ENCODE peak calls at places on chromosome 19, in eight cellular contexts. J, O, G, K, B, N, C and Y are unnamed samples.

GRCh38 chr19:53196777-53197396 is 3.7 kb upstream of the ZNF665 start:
- DNase-seq in B (peak; percentile 91), K (peak; percentile 90), N (peak; percentile 86), O (peak; percentile 93), J (peak; percentile 96), C (peak; percentile 99), G (peak; percentile 86), Y (peak; percentile 94)

GRCh38 chr19:48881741-48882657 is 9.8 kb downstream of the PPP1R15A start:
- DNase-seq in K (no peak), G (no peak), C (no peak), N (no peak), J (peak; percentile 23), O (no peak), B (no peak), Y (peak; percentile 40)

GRCh38 chr19:52048604-52049493 is at the start of gene ZNF432:
- DNase-seq in B (peak; percentile 96), N (peak; percentile 78), K (peak; percentile 91), G (peak; percentile 91), J (peak; percentile 97), O (peak; percentile 96), C (peak; percentile 92), Y (peak; percentile 90)

GRCh38 chr19:33320636-33321035 is 18.3 kb upstream of the CEBPA start:
- DNase-seq in K (no peak), J (no peak), G (no peak), C (no peak), O (no peak), B (no peak), N (no peak), Y (no peak)

GRCh38 chr19:6475321-6476108 is 6.1 kb downstream of the DENND1C start:
- DNase-seq in G (no peak), O (no peak), K (no peak), J (no peak), N (no peak), B (no peak), C (no peak), Y (no peak)

GRCh38 chr19:29524201-29524911 is 1.4 kb upstream of the VSTM2B start:
- DNase-seq in O (no peak), B (no peak), N (no peak), J (no peak), G (no peak), K (no peak), C (no peak), Y (no peak)

GRCh38 chr19:4007836-4008539 is 452 bp downstream of the PIAS4 start:
- DNase-seq in K (no peak), C (no peak), O (no peak), B (no peak), N (no peak), G (no peak), J (peak; percentile 30), Y (no peak)

GRCh38 chr19:2503521-2504109 is 27.7 kb downstream of the GADD45B start:
- DNase-seq in K (peak; percentile 75), C (no peak), J (peak; percentile 71), B (peak; percentile 60), O (peak; percentile 87), N (no peak), G (peak; percentile 78), Y (peak; percentile 74)

GRCh38 chr19:1510807-1511206 is 2.0 kb downstream of the ADAMTSL5 start:
- DNase-seq in N (no peak), K (no peak), B (no peak), G (no peak), O (no peak), J (no peak), C (no peak), Y (no peak)

GRCh38 chr19:7870571-7871279 is 3.5 kb downstream of the PRR36 start:
- DNase-seq in G (no peak), J (peak; percentile 47), C (peak; percentile 81), K (no peak), B (peak; percentile 36), N (no peak), O (peak; percentile 51), Y (peak; percentile 76)

GRCh38 chr19:58252102-58252685 is 23.5 kb downstream of the ZNF544 start:
- DNase-seq in K (no peak), N (no peak), O (peak; percentile 18), J (no peak), C (no peak), G (no peak), B (no peak), Y (no peak)

GRCh38 chr19:19550454-19550842 is 12.4 kb downstream of the CILP2 start:
- DNase-seq in G (peak; percentile 52), B (peak; percentile 38), C (peak; percentile 10), O (no peak), J (peak; percentile 53), K (no peak), N (no peak), Y (no peak)

GRCh38 chr19:18254546-18255500 is 19.4 kb downstream of the IQCN start:
- DNase-seq in N (no peak), B (no peak), K (no peak), J (no peak), O (peak; percentile 5), G (no peak), C (no peak), Y (no peak)

GRCh38 chr19:45682117-45682516 is 9.6 kb downstream of the SNRPD2 start:
- DNase-seq in J (no peak), B (no peak), N (no peak), G (no peak), K (no peak), O (no peak), C (no peak), Y (no peak)

GRCh38 chr19:46435009-46435408 is 6.3 kb upstream of the PNMA8C start:
- DNase-seq in G (no peak), O (no peak), B (no peak), C (no peak), N (no peak), J (no peak), K (no peak), Y (no peak)

GRCh38 chr19:29525901-29526729 is at the start of gene VSTM2B:
- DNase-seq in K (no peak), J (no peak), N (no peak), B (no peak), O (no peak), G (no peak), C (no peak), Y (no peak)

GRCh38 chr19:46515879-46516350 is 20.2 kb upstream of the PNMA8B start:
- DNase-seq in N (no peak), G (peak; percentile 33), B (peak; percentile 59), K (peak; percentile 26), J (peak; percentile 67), O (peak; percentile 61), C (no peak), Y (peak; percentile 54)

GRCh38 chr19:43527860-43528622 is 1.0 kb upstream of the ETHE1 start:
- DNase-seq in N (no peak), G (no peak), J (no peak), C (no peak), B (no peak), K (no peak), O (peak; percentile 34), Y (peak; percentile 37)

GRCh38 chr19:18304496-18305312 is 18.2 kb downstream of the LSM4 start:
- DNase-seq in K (peak; percentile 80), B (peak; percentile 78), O (peak; percentile 75), J (peak; percentile 80), G (peak; percentile 83), N (peak; percentile 83), C (peak; percentile 90), Y (peak; percentile 55)

GRCh38 chr19:31111741-31112140 is 237.5 kb downstream of the TSHZ3 start:
- DNase-seq in B (no peak), O (no peak), C (no peak), J (no peak), K (no peak), N (no peak), G (no peak), Y (no peak)

GRCh38 chr19:7792286-7792685 is 29.2 kb downstream of the CLEC4M start:
- DNase-seq in G (peak; percentile 51), N (no peak), C (no peak), B (peak; percentile 18), K (peak; percentile 5), J (peak; percentile 23), O (no peak), Y (peak; percentile 33)

GRCh38 chr19:52670046-52670445 is 31.9 kb upstream of the ZNF83 start:
- DNase-seq in C (no peak), G (no peak), O (no peak), K (no peak), N (no peak), B (no peak), J (no peak), Y (peak; percentile 98)

GRCh38 chr19:11405846-11406643 is 13.1 kb downstream of the RGL3 start:
- DNase-seq in B (peak; percentile 56), N (no peak), G (no peak), K (no peak), J (no peak), C (peak; percentile 56), O (no peak), Y (no peak)
- TF ChIP-seq CTCF in B (peak; percentile 41), N (no peak), G (no peak), K (peak; percentile 50), J (peak; percentile 49), C (peak; percentile 52), O (peak; percentile 26), Y (peak; percentile 24)

GRCh38 chr19:16751701-16752100 is 32.1 kb downstream of the NWD1 start:
- DNase-seq in K (no peak), O (no peak), C (no peak), B (no peak), J (no peak), N (no peak), G (no peak), Y (no peak)

GRCh38 chr19:16749326-16749725 is 29.7 kb downstream of the NWD1 start:
- DNase-seq in N (no peak), B (no peak), G (no peak), C (no peak), O (no peak), J (no peak), K (no peak), Y (no peak)

GRCh38 chr19:16754207-16754806 is 34.7 kb downstream of the NWD1 start:
- DNase-seq in K (no peak), G (no peak), J (no peak), O (no peak), C (no peak), B (no peak), N (no peak), Y (no peak)

DNA sequence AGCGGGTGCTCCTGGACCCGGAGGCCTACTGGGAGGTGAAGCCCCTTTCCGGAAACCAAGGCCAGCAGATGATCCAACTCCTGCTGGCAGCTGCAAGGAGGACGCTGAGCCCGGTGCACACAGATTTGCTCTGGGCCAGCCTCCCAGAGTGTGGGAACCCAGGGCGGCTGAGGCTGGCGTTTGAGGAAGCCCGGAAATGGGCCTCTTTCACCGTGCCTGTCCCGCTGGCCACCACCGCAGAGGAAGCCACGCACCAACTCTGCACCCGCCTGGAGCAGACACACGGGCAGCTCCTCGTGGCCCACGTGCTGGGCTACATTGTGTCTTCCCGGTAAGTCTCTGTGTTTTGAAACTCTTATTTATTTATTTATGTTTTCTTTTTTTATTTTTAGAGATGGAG is 30.4 kb downstream of the NWD1 start:
- DNase-seq in J (no peak), O (no peak), K (no peak), B (no peak), C (no peak), N (no peak), G (no peak), Y (no peak)
- H3K4me3 ChIP-seq in J (no peak overlapping the region), O (no peak overlapping the region), K (no peak overlapping the region), B (no peak overlapping the region), C (no peak overlapping the region), N (no peak overlapping the region), G (no peak overlapping the region), Y (no peak overlapping the region)

GRCh38 chr19:377801-378581 is 31.0 kb downstream of the C2CD4C start:
- DNase-seq in J (no peak), G (no peak), N (no peak), B (no peak), O (no peak), C (no peak), K (no peak), Y (no peak)
- TF ChIP-seq CTCF in J (peak; percentile 6), G (no peak), N (no peak), B (no peak), O (no peak), C (no peak), K (no peak), Y (no peak)

GRCh38 chr19:16259385-16260159 is 61.9 kb downstream of the AP1M1 start:
- DNase-seq in B (no peak), N (no peak), G (no peak), K (no peak), O (no peak), J (no peak), C (no peak), Y (no peak)
- H3K4me3 ChIP-seq in B (no peak overlapping the region), N (no peak overlapping the region), G (no peak overlapping the region), K (no peak overlapping the region), O (no peak overlapping the region), J (no peak overlapping the region), C (no peak overlapping the region), Y (no peak overlapping the region)